ENCODE peak calls at places on chromosome 13, in six cellular contexts. One of them, this sample, is unnamed. For H3K36me3 and H3K4me1, the result is how much of the 10 kb centered on the place peaks cover.

GRCh38 chr13:93108111-93108581 is 118.5 kb upstream of the GPC6 start:
- DNase-seq in tibial artery: no peak
- DNase-seq in cardiac muscle cell: peak
- DNase-seq in effector memory CD4-positive, alpha-beta T cell: no peak
- DNase-seq in neural progenitor cell: no peak
- DNase-seq in astrocyte: peak
- DNase-seq in this sample: no peak

GRCh38 chr13:45873491-45874360 is 22.2 kb upstream of the SIAH3 start:
- DNase-seq in astrocyte: peak
- DNase-seq in neural progenitor cell: peak
- DNase-seq in effector memory CD4-positive, alpha-beta T cell: no peak
- DNase-seq in tibial artery: no peak
- DNase-seq in cardiac muscle cell: no peak
- DNase-seq in this sample: no peak

GRCh38 chr13:21625366-21625765 is 21.4 kb upstream of the MICU2 start:
- DNase-seq in tibial artery: no peak
- DNase-seq in effector memory CD4-positive, alpha-beta T cell: no peak
- DNase-seq in cardiac muscle cell: peak
- DNase-seq in astrocyte: peak
- DNase-seq in neural progenitor cell: no peak
- DNase-seq in this sample: no peak

GRCh38 chr13:85700909-85701308 is 98.3 kb downstream of the SLITRK6 start:
- DNase-seq in neural progenitor cell: no peak
- DNase-seq in effector memory CD4-positive, alpha-beta T cell: no peak
- DNase-seq in cardiac muscle cell: no peak
- DNase-seq in tibial artery: no peak
- DNase-seq in astrocyte: peak
- DNase-seq in this sample: no peak

GRCh38 chr13:66216723-66217122 is 1013.4 kb downstream of the PCDH9 start:
- DNase-seq in astrocyte: no peak
- DNase-seq in tibial artery: no peak
- DNase-seq in neural progenitor cell: no peak
- DNase-seq in cardiac muscle cell: peak
- DNase-seq in effector memory CD4-positive, alpha-beta T cell: no peak
- DNase-seq in this sample: no peak

GRCh38 chr13:103839460-103839859 is 773.2 kb upstream of the SLC10A2 start:
- DNase-seq in neural progenitor cell: no peak
- DNase-seq in cardiac muscle cell: no peak
- DNase-seq in astrocyte: no peak
- DNase-seq in tibial artery: no peak
- DNase-seq in effector memory CD4-positive, alpha-beta T cell: no peak
- DNase-seq in this sample: no peak

GRCh38 chr13:101845501-101846012 is 393.1 kb downstream of the ITGBL1 start:
- DNase-seq in effector memory CD4-positive, alpha-beta T cell: no peak
- DNase-seq in astrocyte: no peak
- DNase-seq in tibial artery: no peak
- DNase-seq in cardiac muscle cell: no peak
- DNase-seq in neural progenitor cell: peak
- DNase-seq in this sample: no peak

GRCh38 chr13:23212621-23213020 is 31.8 kb downstream of the SGCG start:
- DNase-seq in tibial artery: no peak
- DNase-seq in effector memory CD4-positive, alpha-beta T cell: no peak
- DNase-seq in cardiac muscle cell: no peak
- DNase-seq in astrocyte: peak
- DNase-seq in neural progenitor cell: no peak
- DNase-seq in this sample: no peak

GRCh38 chr13:101700598-101700997 is 248.1 kb downstream of the ITGBL1 start:
- DNase-seq in astrocyte: peak
- DNase-seq in neural progenitor cell: no peak
- DNase-seq in effector memory CD4-positive, alpha-beta T cell: no peak
- DNase-seq in tibial artery: no peak
- DNase-seq in cardiac muscle cell: peak
- DNase-seq in this sample: no peak

GRCh38 chr13:99829156-99829555 is 142.4 kb downstream of the ZIC5 start:
- DNase-seq in neural progenitor cell: no peak
- DNase-seq in tibial artery: no peak
- DNase-seq in cardiac muscle cell: no peak
- DNase-seq in astrocyte: no peak
- DNase-seq in effector memory CD4-positive, alpha-beta T cell: no peak
- DNase-seq in this sample: no peak

GRCh38 chr13:99894835-99895427 is 76.6 kb downstream of the ZIC5 start:
- DNase-seq in astrocyte: no peak
- DNase-seq in neural progenitor cell: peak
- DNase-seq in effector memory CD4-positive, alpha-beta T cell: no peak
- DNase-seq in tibial artery: no peak
- DNase-seq in cardiac muscle cell: no peak
- DNase-seq in this sample: no peak

GRCh38 chr13:99686157-99686572 is 184.9 kb downstream of the TM9SF2 start:
- DNase-seq in astrocyte: peak
- DNase-seq in neural progenitor cell: peak
- DNase-seq in effector memory CD4-positive, alpha-beta T cell: no peak
- DNase-seq in tibial artery: no peak
- DNase-seq in cardiac muscle cell: peak
- DNase-seq in this sample: no peak

GRCh38 chr13:80979035-80979641 is 638.2 kb upstream of the SPRY2 start:
- DNase-seq in tibial artery: no peak
- DNase-seq in cardiac muscle cell: peak
- DNase-seq in astrocyte: peak
- DNase-seq in effector memory CD4-positive, alpha-beta T cell: no peak
- DNase-seq in neural progenitor cell: peak
- DNase-seq in this sample: no peak

GRCh38 chr13:97000295-97000925 is 6.1 kb upstream of the OXGR1 start:
- DNase-seq in astrocyte: peak
- DNase-seq in neural progenitor cell: no peak
- DNase-seq in cardiac muscle cell: peak
- DNase-seq in effector memory CD4-positive, alpha-beta T cell: no peak
- DNase-seq in tibial artery: no peak
- DNase-seq in this sample: no peak

GRCh38 chr13:40102854-40103253 is 447.4 kb downstream of the COG6 start:
- DNase-seq in cardiac muscle cell: peak
- DNase-seq in tibial artery: no peak
- DNase-seq in effector memory CD4-positive, alpha-beta T cell: peak
- DNase-seq in neural progenitor cell: no peak
- DNase-seq in astrocyte: peak
- DNase-seq in this sample: no peak

GRCh38 chr13:32261567-32261966 is 53.6 kb downstream of the ZAR1L start:
- DNase-seq in tibial artery: peak
- DNase-seq in neural progenitor cell: no peak
- DNase-seq in effector memory CD4-positive, alpha-beta T cell: no peak
- DNase-seq in astrocyte: peak
- DNase-seq in cardiac muscle cell: peak
- DNase-seq in this sample: no peak

GRCh38 chr13:98517576-98518310 is 59.2 kb downstream of the STK24 start:
- DNase-seq in neural progenitor cell: no peak
- DNase-seq in tibial artery: no peak
- DNase-seq in effector memory CD4-positive, alpha-beta T cell: peak
- DNase-seq in cardiac muscle cell: no peak
- DNase-seq in astrocyte: no peak
- DNase-seq in this sample: no peak

GRCh38 chr13:63403726-63404125 is 1988.1 kb upstream of the PCDH20 start:
- DNase-seq in tibial artery: no peak
- DNase-seq in astrocyte: no peak
- DNase-seq in effector memory CD4-positive, alpha-beta T cell: no peak
- DNase-seq in neural progenitor cell: no peak
- DNase-seq in cardiac muscle cell: no peak
- DNase-seq in this sample: no peak

GRCh38 chr13:21576424-21576823 is 27.5 kb downstream of the MICU2 start:
- DNase-seq in astrocyte: no peak
- DNase-seq in cardiac muscle cell: peak
- DNase-seq in effector memory CD4-positive, alpha-beta T cell: no peak
- DNase-seq in tibial artery: no peak
- DNase-seq in neural progenitor cell: no peak
- DNase-seq in this sample: no peak

GRCh38 chr13:37587236-37587635 is 11.3 kb downstream of the POSTN start:
- DNase-seq in effector memory CD4-positive, alpha-beta T cell: no peak
- DNase-seq in neural progenitor cell: no peak
- DNase-seq in cardiac muscle cell: peak
- DNase-seq in tibial artery: no peak
- DNase-seq in astrocyte: no peak
- DNase-seq in this sample: no peak

GRCh38 chr13:47109028-47109427 is 212.2 kb upstream of the HTR2A start:
- DNase-seq in astrocyte: no peak
- DNase-seq in cardiac muscle cell: peak
- DNase-seq in effector memory CD4-positive, alpha-beta T cell: no peak
- DNase-seq in neural progenitor cell: no peak
- DNase-seq in tibial artery: no peak
- DNase-seq in this sample: no peak

GRCh38 chr13:26486550-26486949 is 70.9 kb upstream of the WASF3 start:
- DNase-seq in tibial artery: no peak
- DNase-seq in effector memory CD4-positive, alpha-beta T cell: no peak
- DNase-seq in cardiac muscle cell: no peak
- DNase-seq in astrocyte: no peak
- DNase-seq in neural progenitor cell: no peak
- DNase-seq in this sample: no peak

GRCh38 chr13:91368676-91369425 is 21.4 kb downstream of the MIR17HG start:
- DNase-seq in cardiac muscle cell: peak
- DNase-seq in tibial artery: no peak
- DNase-seq in neural progenitor cell: no peak
- DNase-seq in effector memory CD4-positive, alpha-beta T cell: no peak
- DNase-seq in astrocyte: peak
- DNase-seq in this sample: no peak

GRCh38 chr13:110027470-110028240 is 241.3 kb upstream of the IRS2 start:
- DNase-seq in neural progenitor cell: no peak
- DNase-seq in astrocyte: no peak
- DNase-seq in effector memory CD4-positive, alpha-beta T cell: no peak
- DNase-seq in cardiac muscle cell: no peak
- DNase-seq in tibial artery: no peak
- DNase-seq in this sample: no peak

DNA sequence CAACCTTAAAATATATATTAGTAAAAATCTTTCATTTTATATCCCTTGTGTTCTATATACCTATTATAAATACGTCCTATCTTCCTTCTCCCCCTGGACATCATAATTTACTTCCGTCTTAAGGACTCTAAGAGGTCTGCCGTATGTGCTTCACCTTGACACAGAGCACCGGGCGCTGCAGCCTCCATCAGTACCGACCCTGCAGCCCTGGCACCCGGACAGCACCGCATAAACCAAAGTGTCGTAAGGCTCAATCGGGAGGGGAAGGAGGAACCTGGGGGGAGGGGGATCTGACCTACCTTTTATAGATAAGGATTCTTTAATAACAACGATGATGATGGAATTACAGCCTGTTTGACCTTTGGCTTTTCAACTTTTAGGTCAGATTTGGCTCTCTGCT is 44.0 kb downstream of the EFNB2 start:
- DNase-seq in effector memory CD4-positive, alpha-beta T cell: no peak
- DNase-seq in astrocyte: no peak
- DNase-seq in neural progenitor cell: no peak
- DNase-seq in tibial artery: no peak
- DNase-seq in cardiac muscle cell: no peak
- DNase-seq in this sample: no peak
- H3K36me3 ChIP-seq in effector memory CD4-positive, alpha-beta T cell: under half
- H3K36me3 ChIP-seq in astrocyte: under half
- H3K36me3 ChIP-seq in neural progenitor cell: under half
- H3K36me3 ChIP-seq in tibial artery: under half
- H3K36me3 ChIP-seq in cardiac muscle cell: under half
- H3K36me3 ChIP-seq in this sample: under half

DNA sequence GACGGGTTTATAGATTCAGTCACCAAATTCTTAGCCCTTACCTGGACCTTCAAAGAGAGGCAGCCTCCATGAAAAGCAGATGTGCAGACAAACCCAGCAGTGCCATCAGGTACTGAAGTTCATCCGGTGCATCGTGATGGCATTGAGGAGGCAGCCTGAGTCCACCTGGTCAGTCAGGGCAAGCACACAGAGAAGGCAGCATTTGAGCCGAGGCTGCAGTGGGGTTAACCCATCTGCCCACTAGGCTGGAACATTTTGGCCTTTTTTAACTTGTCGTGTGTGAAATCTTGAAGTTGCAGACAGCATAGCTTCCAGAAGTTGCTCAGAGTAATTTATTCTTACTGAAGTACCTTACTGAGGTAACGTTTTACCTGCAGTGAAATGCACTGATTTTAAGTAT is 4.9 kb downstream of the LMO7 start:
- DNase-seq in neural progenitor cell: no peak
- DNase-seq in effector memory CD4-positive, alpha-beta T cell: no peak
- DNase-seq in tibial artery: no peak
- DNase-seq in astrocyte: no peak
- DNase-seq in cardiac muscle cell: no peak
- DNase-seq in this sample: no peak
- H3K4me1 ChIP-seq in neural progenitor cell: under half
- H3K4me1 ChIP-seq in effector memory CD4-positive, alpha-beta T cell: under half
- H3K4me1 ChIP-seq in tibial artery: under half
- H3K4me1 ChIP-seq in astrocyte: under half
- H3K4me1 ChIP-seq in cardiac muscle cell: under half
- H3K4me1 ChIP-seq in this sample: under half

GRCh38 chr13:73070451-73070850 is 11.6 kb downstream of the KLF5 start:
- DNase-seq in cardiac muscle cell: no peak
- DNase-seq in neural progenitor cell: no peak
- DNase-seq in effector memory CD4-positive, alpha-beta T cell: no peak
- DNase-seq in tibial artery: no peak
- DNase-seq in astrocyte: no peak
- DNase-seq in this sample: no peak
- H3K27ac ChIP-seq in cardiac muscle cell: no peak
- H3K27ac ChIP-seq in neural progenitor cell: no peak
- H3K27ac ChIP-seq in effector memory CD4-positive, alpha-beta T cell: no peak
- H3K27ac ChIP-seq in tibial artery: no peak
- H3K27ac ChIP-seq in astrocyte: no peak
- H3K27ac ChIP-seq in this sample: peak

GRCh38 chr13:112854321-112854720 is 114.7 kb upstream of the MCF2L start:
- DNase-seq in cardiac muscle cell: no peak
- DNase-seq in tibial artery: no peak
- DNase-seq in effector memory CD4-positive, alpha-beta T cell: no peak
- DNase-seq in neural progenitor cell: no peak
- DNase-seq in astrocyte: no peak
- DNase-seq in this sample: no peak
- H3K36me3 ChIP-seq in cardiac muscle cell: half or more
- H3K36me3 ChIP-seq in tibial artery: under half
- H3K36me3 ChIP-seq in effector memory CD4-positive, alpha-beta T cell: under half
- H3K36me3 ChIP-seq in neural progenitor cell: under half
- H3K36me3 ChIP-seq in astrocyte: under half
- H3K36me3 ChIP-seq in this sample: under half

GRCh38 chr13:113538689-113539058 is 45.9 kb upstream of the TFDP1 start:
- DNase-seq in effector memory CD4-positive, alpha-beta T cell: no peak
- DNase-seq in tibial artery: peak
- DNase-seq in cardiac muscle cell: no peak
- DNase-seq in neural progenitor cell: no peak
- DNase-seq in astrocyte: no peak
- DNase-seq in this sample: no peak
- H3K4me1 ChIP-seq in effector memory CD4-positive, alpha-beta T cell: under half
- H3K4me1 ChIP-seq in tibial artery: under half
- H3K4me1 ChIP-seq in cardiac muscle cell: under half
- H3K4me1 ChIP-seq in neural progenitor cell: under half
- H3K4me1 ChIP-seq in astrocyte: under half
- H3K4me1 ChIP-seq in this sample: under half